ENCODE peak calls at places on chromosomes 13 and 19, in five cellular contexts. B, Q, X, H and G are unnamed samples.

GRCh38 chr13:75855847-75856246 is 219.7 kb downstream of the LMO7 start:
- DNase-seq in Q (no peak), H (no peak), X (no peak), B (no peak), G (no peak)

GRCh38 chr13:49499889-49500660 is 4.3 kb downstream of the PHF11 start:
- DNase-seq in B (peak), X (no peak), Q (peak), H (peak), G (peak)

GRCh38 chr19:48182434-48182833 is 12.0 kb downstream of the ZSWIM9 start:
- DNase-seq in B (no peak), Q (no peak), X (no peak), H (no peak), G (no peak)

GRCh38 chr19:56155124-56155687 is 14.1 kb downstream of the ZNF444 start:
- DNase-seq in H (no peak), X (no peak), Q (no peak), B (no peak), G (no peak)

GRCh38 chr19:56113071-56113632 is 7.9 kb downstream of the ZNF787 start:
- DNase-seq in B (no peak), H (no peak), X (no peak), Q (no peak), G (no peak)

GRCh38 chr13:40480012-40480914 is 186.2 kb downstream of the FOXO1 start:
- DNase-seq in X (no peak), Q (no peak), H (peak), B (no peak), G (no peak)

GRCh38 chr19:15576526-15577156 is 38.4 kb upstream of the CYP4F8 start:
- DNase-seq in X (no peak), Q (no peak), H (no peak), B (no peak), G (no peak)

GRCh38 chr13:98275711-98276171 is 98.7 kb upstream of the RNF113B start:
- DNase-seq in Q (no peak), B (no peak), H (no peak), X (no peak), G (no peak)

GRCh38 chr13:62781866-62782265 is 1366.2 kb upstream of the PCDH20 start:
- DNase-seq in B (peak), Q (no peak), H (no peak), X (no peak), G (no peak)

GRCh38 chr13:37313383-37313782 is 207.9 kb upstream of the CSNK1A1L start:
- DNase-seq in X (no peak), Q (peak), H (peak), B (peak), G (peak)

GRCh38 chr19:39599116-39599515 is 3.2 kb upstream of the LGALS13 start:
- DNase-seq in X (no peak), H (peak), B (peak), Q (peak), G (peak)

GRCh38 chr19:19460258-19460731 is 54.8 kb downstream of the GATAD2A start:
- DNase-seq in X (no peak), H (no peak), B (peak), Q (no peak), G (no peak)

GRCh38 chr19:35153701-35154534 is 617 bp upstream of the FXYD5 start:
- DNase-seq in H (peak), B (peak), Q (peak), X (no peak), G (no peak)

GRCh38 chr13:73194310-73194709 is 135.5 kb downstream of the KLF5 start:
- DNase-seq in Q (no peak), H (no peak), B (no peak), X (no peak), G (no peak)

GRCh38 chr13:109152941-109153340 is 523.5 kb downstream of the MYO16 start:
- DNase-seq in Q (no peak), B (no peak), H (peak), X (no peak), G (peak)

GRCh38 chr19:46862974-46863632 is 2.3 kb downstream of the ARHGAP35 start:
- DNase-seq in B (no peak), X (no peak), Q (no peak), H (no peak), G (no peak)

GRCh38 chr13:32783067-32783466 is 196.8 kb downstream of the PDS5B start:
- DNase-seq in X (no peak), H (peak), Q (peak), B (no peak), G (peak)

GRCh38 chr13:111177081-111177711 is 62.1 kb downstream of the ARHGEF7 start:
- DNase-seq in B (peak), H (peak), X (no peak), Q (peak), G (peak)

GRCh38 chr13:62879071-62879470 is 1463.4 kb upstream of the PCDH20 start:
- DNase-seq in B (peak), H (peak), X (no peak), Q (peak), G (peak)

GRCh38 chr19:4909172-4909896 is at the start of gene UHRF1:
- DNase-seq in B (no peak), Q (no peak), H (peak), X (no peak), G (peak)

DNA sequence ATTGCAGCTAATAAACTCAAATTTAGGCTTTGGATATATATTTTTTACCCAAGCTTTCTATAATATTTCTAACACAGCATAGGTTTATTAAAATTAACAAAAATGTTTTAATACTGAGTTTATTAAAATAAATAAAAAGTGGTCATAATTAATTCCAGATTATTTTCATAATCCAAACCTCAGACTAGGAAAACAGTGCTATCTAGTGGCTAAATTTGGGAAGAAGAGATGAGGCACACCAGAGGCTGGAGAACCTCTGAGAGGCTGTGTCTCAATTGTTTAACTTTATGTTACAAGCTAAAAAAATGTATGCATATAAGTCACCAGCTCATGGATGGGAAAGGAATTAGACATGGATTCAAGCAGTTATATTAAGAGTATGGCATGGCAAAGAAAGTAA is 392.5 kb downstream of the DIAPH3 start:
- DNase-seq in Q (peak), X (no peak), H (no peak), B (peak), G (peak)
- TF ChIP-seq CTCF in Q (peak), X (peak), H (peak), B (peak), G (peak)

DNA sequence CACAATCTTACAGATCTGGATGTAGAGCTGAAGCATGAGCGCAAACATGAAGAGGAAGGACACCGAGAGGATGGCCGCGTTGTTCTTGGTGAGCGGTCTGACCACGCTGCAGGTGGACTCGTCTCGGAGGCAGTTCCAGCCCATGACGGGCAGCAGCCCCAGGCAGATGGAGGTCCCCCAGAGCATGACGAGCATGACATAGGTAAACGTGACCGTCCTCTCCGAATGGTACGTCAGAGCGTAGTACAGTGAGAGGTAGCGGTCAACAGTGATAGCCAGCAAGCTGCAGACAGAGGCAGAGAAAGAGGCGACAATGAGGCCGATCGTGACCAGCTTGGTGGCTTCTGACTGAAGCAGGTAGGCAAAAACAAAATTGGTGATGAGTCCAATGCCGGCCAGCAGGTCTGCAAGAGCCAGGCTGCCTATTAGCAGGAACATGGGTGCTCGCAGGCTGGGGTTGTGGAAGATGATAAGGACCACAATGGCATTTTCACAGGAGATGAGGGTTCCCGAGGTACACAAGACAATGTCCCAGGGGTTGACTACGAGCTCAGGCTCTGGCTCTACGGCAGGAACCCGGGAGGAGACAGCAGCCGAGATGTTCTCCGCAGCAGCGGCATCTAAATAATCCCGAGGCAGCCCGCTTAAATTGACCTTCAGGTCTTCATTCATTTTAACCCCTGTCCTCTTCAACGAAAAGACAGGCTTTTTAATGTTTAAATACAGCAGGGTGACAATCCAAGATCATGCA is 1.3 kb downstream of the GPR12 start:
- DNase-seq in B (no peak), Q (no peak), X (no peak), H (no peak), G (peak)
- H3K4me3 ChIP-seq in B (peak), Q (no peak), X (no peak), H (no peak), G (no peak)

GRCh38 chr13:20130012-20130411 is 30.8 kb downstream of the GJA3 start:
- DNase-seq in X (no peak), B (no peak), Q (no peak), H (no peak), G (no peak)

GRCh38 chr13:20127263-20127562 is 33.6 kb downstream of the GJA3 start:
- DNase-seq in H (no peak), Q (peak), B (no peak), X (no peak), G (no peak)

GRCh38 chr13:20127563-20128458 is 33.0 kb downstream of the GJA3 start:
- DNase-seq in X (no peak), B (peak), Q (peak), H (peak), G (peak)

GRCh38 chr13:20129076-20129475 is 31.8 kb downstream of the GJA3 start:
- DNase-seq in Q (no peak), X (no peak), B (no peak), H (no peak), G (no peak)

GRCh38 chr13:20128459-20128927 is 32.4 kb downstream of the GJA3 start:
- DNase-seq in B (no peak), X (no peak), Q (no peak), H (no peak), G (no peak)
- TF ChIP-seq CTCF in B (no peak), X (peak), Q (no peak), H (peak), G (peak)

DNA sequence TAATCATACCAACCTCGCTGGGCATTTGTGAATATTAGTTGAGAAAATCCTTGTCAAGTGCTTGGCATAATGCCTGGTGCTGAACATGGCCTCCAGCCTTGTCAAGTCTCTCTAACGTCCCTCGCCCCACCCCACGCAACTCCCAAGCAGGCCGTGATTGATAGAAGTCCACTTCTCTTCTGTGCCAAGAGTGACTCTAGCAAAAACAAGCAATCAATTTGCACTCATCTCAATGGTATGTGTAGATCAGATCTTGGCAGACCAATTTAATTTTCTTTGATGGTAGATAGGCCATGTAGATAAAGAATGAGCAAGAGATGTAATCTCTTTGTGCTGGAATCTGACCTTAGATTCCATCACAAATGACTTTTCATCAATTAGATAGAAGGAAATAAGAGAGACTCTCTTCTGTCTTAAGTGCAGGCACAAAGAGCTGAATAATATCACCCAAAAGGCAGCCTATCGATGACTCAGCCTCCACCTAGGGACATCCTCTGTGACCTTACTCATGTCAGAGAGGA is 31.0 kb upstream of the KATNAL1 start:
- DNase-seq in B (peak), X (peak), Q (no peak), H (peak), G (no peak)
- H3K4me3 ChIP-seq in B (no peak), X (no peak), Q (no peak), H (no peak), G (no peak)

GRCh38 chr19:30969586-30969985 is 379.6 kb downstream of the TSHZ3 start:
- DNase-seq in X (no peak), Q (no peak), B (no peak), H (no peak), G (no peak)

GRCh38 chr19:30968841-30969399 is 380.3 kb downstream of the TSHZ3 start:
- DNase-seq in X (no peak), H (no peak), B (no peak), Q (no peak), G (no peak)

GRCh38 chr19:30968210-30968609 is 381.0 kb downstream of the TSHZ3 start:
- DNase-seq in B (no peak), Q (no peak), X (no peak), H (no peak), G (no peak)
- TF ChIP-seq CTCF in B (peak), Q (no peak), X (no peak), H (no peak), G (no peak)

GRCh38 chr19:42386974-42387707 is 3.0 kb downstream of the CNFN start:
- DNase-seq in H (peak), Q (peak), B (peak), X (peak), G (peak)
- H3K4me3 ChIP-seq in H (peak), Q (peak), B (peak), X (peak), G (peak)

DNA sequence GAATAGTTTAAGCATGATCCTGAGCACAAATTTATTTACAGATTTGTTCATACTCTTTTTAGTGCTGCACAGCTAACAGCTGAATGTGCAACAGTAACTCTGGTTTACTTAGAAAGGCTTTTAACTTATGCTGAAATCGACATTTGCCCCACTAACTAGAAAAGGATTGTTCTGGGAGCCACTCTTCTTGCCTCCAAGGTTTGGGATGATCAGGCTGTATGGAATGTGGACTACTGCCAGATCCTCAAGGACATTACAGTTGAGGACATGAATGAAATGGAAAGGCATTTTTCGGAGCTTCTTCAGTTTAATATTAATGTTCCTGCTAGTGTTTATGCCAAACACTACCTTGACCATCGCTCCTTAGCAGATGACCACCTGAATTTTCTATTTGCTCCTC is 16.0 kb downstream of the ZNF100 start:
- DNase-seq in X (no peak), H (peak), B (peak), Q (peak), G (peak)
- TF ChIP-seq CTCF in X (no peak), H (no peak), B (no peak), Q (no peak), G (no peak)

GRCh38 chr19:40802300-40803169 is 3.5 kb downstream of the EGLN2 start:
- DNase-seq in Q (no peak), X (no peak), H (no peak), B (no peak), G (no peak)

GRCh38 chr19:40800997-40801377 is 2.0 kb downstream of the EGLN2 start:
- DNase-seq in X (no peak), Q (no peak), H (no peak), B (no peak), G (no peak)

GRCh38 chr19:40803170-40803856 is 4.3 kb downstream of the EGLN2 start:
- DNase-seq in B (no peak), X (no peak), Q (no peak), H (no peak), G (no peak)

GRCh38 chr19:40800339-40800996 is 1.5 kb downstream of the EGLN2 start:
- DNase-seq in X (no peak), H (no peak), Q (no peak), B (no peak), G (no peak)

GRCh38 chr19:40801449-40802299 is 2.7 kb downstream of the EGLN2 start:
- DNase-seq in H (no peak), Q (no peak), B (no peak), X (no peak), G (no peak)
- H3K4me3 ChIP-seq in H (peak), Q (peak), B (peak), X (no peak), G (no peak)

GRCh38 chr19:33678796-33679195 is 57.0 kb downstream of the CHST8 start:
- DNase-seq in Q (no peak), X (no peak), B (no peak), H (no peak), G (no peak)

GRCh38 chr19:33677745-33678426 is 56.1 kb downstream of the CHST8 start:
- DNase-seq in X (no peak), H (no peak), B (no peak), Q (no peak), G (no peak)

GRCh38 chr19:33675501-33676124 is 53.9 kb downstream of the CHST8 start:
- DNase-seq in B (no peak), H (no peak), X (no peak), Q (no peak), G (no peak)

GRCh38 chr19:33674575-33675367 is 53.0 kb downstream of the CHST8 start:
- DNase-seq in B (no peak), H (no peak), Q (no peak), X (no peak), G (no peak)

GRCh38 chr19:33676999-33677665 is 55.4 kb downstream of the CHST8 start:
- DNase-seq in B (no peak), X (no peak), H (no peak), Q (no peak), G (no peak)
- TF ChIP-seq CTCF in B (no peak), X (no peak), H (no peak), Q (no peak), G (no peak)